ENCODE peak calls at places on chromosomes 11 and 22, in five cellular contexts. G, D, F, R and J are unnamed samples.

GRCh38 chr11:102172127-102172848 is 62.0 kb downstream of the YAP1 start:
- DNase-seq in R (no peak), G (no peak), F (peak; percentile 79), D (no peak), J (no peak)

GRCh38 chr22:30777589-30777988 is 82.9 kb downstream of the OSBP2 start:
- DNase-seq in D (no peak), R (no peak), G (no peak), F (no peak), J (no peak)

GRCh38 chr11:34052608-34053160 is 1.2 kb downstream of the CAPRIN1 start:
- DNase-seq in R (peak; percentile 29), F (peak; percentile 82), D (peak; percentile 10), G (peak; percentile 11), J (no peak)

GRCh38 chr11:11491014-11491413 is 130.8 kb downstream of the GALNT18 start:
- DNase-seq in G (no peak), F (no peak), R (no peak), D (no peak), J (no peak)

GRCh38 chr22:43133401-43133800 is 9.8 kb downstream of the MCAT start:
- DNase-seq in F (no peak), R (no peak), G (no peak), D (no peak), J (no peak)

GRCh38 chr11:12086271-12087074 is 23.9 kb upstream of the MICAL2 start:
- DNase-seq in G (no peak), R (peak; percentile 79), F (peak; percentile 90), D (no peak), J (no peak)

GRCh38 chr22:44337658-44338004 is 24.9 kb upstream of the SHISAL1 start:
- DNase-seq in G (no peak), D (no peak), F (no peak), R (peak; percentile 46), J (no peak)

GRCh38 chr11:11842426-11843008 is 745 bp downstream of the USP47 start:
- DNase-seq in G (peak; percentile 35), R (peak; percentile 59), F (peak; percentile 86), D (peak; percentile 52), J (no peak)

GRCh38 chr11:54603898-54604297 is at the start of gene OR4C46:
- DNase-seq in R (no peak), F (no peak), G (no peak), D (no peak), J (no peak)

GRCh38 chr11:1072116-1072820 is 2.4 kb upstream of the MUC2 start:
- DNase-seq in F (peak; percentile 75), D (no peak), R (no peak), G (no peak), J (no peak)

GRCh38 chr11:44986315-44986714 is 35.6 kb upstream of the TP53I11 start:
- DNase-seq in F (peak; percentile 43), G (no peak), R (no peak), D (no peak), J (no peak)

GRCh38 chr11:10495464-10495786 is 40.4 kb downstream of the AMPD3 start:
- DNase-seq in R (no peak), D (no peak), F (no peak), G (no peak), J (no peak)

GRCh38 chr11:44989831-44990566 is 39.3 kb upstream of the TP53I11 start:
- DNase-seq in G (no peak), R (peak; percentile 57), D (no peak), F (peak; percentile 41), J (no peak)

GRCh38 chr22:45978275-45978713 is 1.3 kb upstream of the WNT7B start:
- DNase-seq in G (no peak), D (no peak), R (no peak), F (no peak), J (no peak)

GRCh38 chr11:21774212-21774611 is 418.7 kb upstream of the ANO5 start:
- DNase-seq in D (no peak), R (no peak), F (no peak), G (no peak), J (no peak)

GRCh38 chr11:22703040-22703439 is 36.6 kb downstream of the GAS2 start:
- DNase-seq in G (no peak), D (no peak), R (peak; percentile 59), F (no peak), J (no peak)